ENCODE peak calls at places on chromosomes 6 and 20, in eight cellular contexts. M, B, U, T, J, Y, Q and O are unnamed samples.
A peak's percentile ranks its signal among the peaks of the same experiment; 100 is the strongest.

GRCh38 chr6:42569102-42570028 is 5.5 kb downstream of the UBR2 start:
- DNase-seq in Q (no peak), Y (peak; percentile 89), B (no peak), U (peak; percentile 29), J (no peak), M (no peak), T (peak; percentile 60), O (no peak)

GRCh38 chr6:162730502-162730901 is 2.7 kb downstream of the PACRG start:
- DNase-seq in T (no peak), U (no peak), J (no peak), M (no peak), Y (no peak), B (no peak), Q (no peak), O (no peak)

GRCh38 chr6:134675110-134676038 is 274.5 kb downstream of the ALDH8A1 start:
- DNase-seq in Y (no peak), T (no peak), B (peak; percentile 79), J (no peak), U (no peak), Q (peak; percentile 68), M (no peak), O (no peak)

GRCh38 chr6:158367824-158368223 is 55.6 kb downstream of the TULP4 start:
- DNase-seq in U (no peak), J (no peak), B (no peak), Y (no peak), T (no peak), M (no peak), Q (no peak), O (no peak)

GRCh38 chr6:133062702-133063319 is 178.3 kb upstream of the EYA4 start:
- DNase-seq in M (no peak), J (no peak), B (no peak), T (no peak), U (no peak), Y (no peak), Q (no peak), O (no peak)

GRCh38 chr6:7721654-7722053 is 4.2 kb upstream of the BMP6 start:
- DNase-seq in M (no peak), J (peak; percentile 55), Q (no peak), U (peak; percentile 30), B (peak; percentile 15), T (peak; percentile 34), Y (no peak), O (no peak)

GRCh38 chr20:39381598-39381997 is 419.5 kb downstream of the DHX35 start:
- DNase-seq in B (no peak), U (no peak), Y (no peak), Q (no peak), M (no peak), T (no peak), J (no peak), O (no peak)

GRCh38 chr20:38601216-38602184 is at the start of gene ARHGAP40:
- DNase-seq in U (peak; percentile 39), Q (no peak), T (peak; percentile 39), M (no peak), J (no peak), Y (no peak), B (no peak), O (no peak)

GRCh38 chr20:23049201-23049932 is at the start of gene THBD:
- DNase-seq in T (no peak), Q (no peak), M (peak; percentile 29), J (no peak), U (peak; percentile 62), B (no peak), Y (no peak), O (peak; percentile 70)

GRCh38 chr20:46751856-46752255 is 42.4 kb downstream of the SLC2A10 start:
- DNase-seq in B (no peak), J (no peak), M (no peak), Y (no peak), U (no peak), Q (no peak), T (no peak), O (no peak)

GRCh38 chr20:51196991-51197651 is 174.2 kb upstream of the KCNG1 start:
- DNase-seq in Y (no peak), M (no peak), B (no peak), J (no peak), Q (no peak), T (no peak), U (no peak), O (no peak)

GRCh38 chr6:11978169-11978987 is 33.7 kb upstream of the HIVEP1 start:
- DNase-seq in T (no peak), J (no peak), B (no peak), U (no peak), Q (no peak), M (no peak), Y (no peak), O (no peak)

GRCh38 chr20:59086923-59087322 is 44.3 kb upstream of the PRELID3B start:
- DNase-seq in Q (peak; percentile 16), B (no peak), Y (no peak), J (no peak), T (no peak), M (no peak), U (no peak), O (no peak)

GRCh38 chr20:34350095-34350494 is 13.0 kb upstream of the ITCH start:
- DNase-seq in Q (no peak), U (no peak), B (no peak), M (no peak), Y (no peak), T (no peak), J (no peak), O (no peak)

GRCh38 chr20:53224851-53225250 is 252.7 kb downstream of the TSHZ2 start:
- DNase-seq in J (no peak), U (no peak), M (no peak), B (no peak), T (no peak), Q (no peak), Y (no peak), O (no peak)

GRCh38 chr6:73516712-73517489 is 3.9 kb downstream of the EEF1A1 start:
- DNase-seq in J (peak; percentile 14), B (no peak), Q (no peak), Y (no peak), T (peak; percentile 50), U (no peak), M (no peak), O (no peak)

GRCh38 chr6:1678966-1679690 is 69.4 kb downstream of the FOXC1 start:
- DNase-seq in J (no peak), Y (no peak), Q (no peak), T (no peak), M (no peak), B (no peak), U (no peak), O (no peak)

GRCh38 chr6:3745566-3746118 is 5.9 kb downstream of the PXDC1 start:
- DNase-seq in M (no peak), Q (no peak), U (no peak), Y (no peak), J (no peak), T (no peak), B (no peak), O (no peak)

GRCh38 chr6:139686308-139686707 is 311.9 kb upstream of the CITED2 start:
- DNase-seq in B (no peak), Q (no peak), J (no peak), T (no peak), Y (no peak), U (no peak), M (no peak), O (peak; percentile 72)

GRCh38 chr20:58875541-58876134 is 23.1 kb downstream of the GNAS start:
- DNase-seq in B (no peak), Y (no peak), T (no peak), Q (no peak), M (no peak), U (no peak), J (no peak), O (peak; percentile 88)

GRCh38 chr20:5073154-5074049 is 46.4 kb downstream of the PCNA start:
- DNase-seq in J (no peak), M (peak; percentile 90), U (peak; percentile 74), Q (peak; percentile 39), B (no peak), T (peak; percentile 89), Y (peak; percentile 40), O (peak; percentile 94)

GRCh38 chr6:26501482-26501986 is 1.4 kb downstream of the BTN1A1 start:
- DNase-seq in Q (no peak), J (no peak), B (no peak), T (no peak), U (no peak), M (peak; percentile 14), Y (no peak), O (peak; percentile 25)

GRCh38 chr20:58870293-58871014 is 17.9 kb downstream of the GNAS start:
- DNase-seq in B (peak; percentile 73), Q (peak; percentile 53), J (peak; percentile 65), Y (no peak), U (peak; percentile 82), T (peak; percentile 68), M (peak; percentile 86), O (peak; percentile 64)

GRCh38 chr6:75204959-75205775 is 686 bp downstream of the COL12A1 start:
- DNase-seq in M (no peak), J (no peak), T (no peak), Y (no peak), U (peak; percentile 74), B (no peak), Q (no peak), O (no peak)

GRCh38 chr20:37881601-37882343 is 21.2 kb upstream of the VSTM2L start:
- DNase-seq in Q (no peak), J (no peak), U (no peak), B (no peak), M (no peak), Y (no peak), T (no peak), O (no peak)

GRCh38 chr20:43914697-43915208 is at the start of gene TOX2:
- DNase-seq in M (no peak), U (peak; percentile 92), T (peak; percentile 69), Y (no peak), Q (no peak), J (no peak), B (peak; percentile 59), O (no peak)

GRCh38 chr6:79307321-79308036 is 73.0 kb upstream of the HMGN3 start:
- DNase-seq in J (no peak), T (no peak), M (no peak), Q (peak; percentile 7), Y (no peak), U (no peak), B (no peak), O (no peak)